ENCODE peak calls at places on chromosomes 4 and X, in five cellular contexts. N is activated T-cell treated with anti-CD3 and anti-CD28 coated beads for 1 hour; T is foreskin keratinocyte; P is stimulated activated CD8-positive, alpha-beta memory T cell treated with anti-CD3 and anti-CD28 coated beads, Interleukin-4, amount 100 ng/mL, for 24 hours; X is kidney tubule cell. D is an unnamed sample.

GRCh38 chr4:188198980-188199792 is 59.9 kb downstream of the TRIML1 start:
- DNase-seq in N (no peak), P (no peak), T (no peak), X (no peak), D (no peak)

GRCh38 chrX:123743312-123743711 is 10.5 kb upstream of the THOC2 start:
- DNase-seq in N (no peak), X (no peak), P (no peak), T (no peak), D (no peak)

GRCh38 chr4:142815834-142816233 is 30.3 kb downstream of the INPP4B start:
- DNase-seq in X (peak; percentile 78), T (peak; percentile 26), N (no peak), P (no peak), D (no peak)

GRCh38 chrX:155962906-155963305 is 34.6 kb upstream of the IL9R start:
- DNase-seq in P (no peak), T (no peak), N (no peak), X (peak; percentile 30), D (no peak)

GRCh38 chr4:180084561-180084960 is 2158.6 kb upstream of the TENM3 start:
- DNase-seq in X (no peak), P (no peak), T (no peak), N (no peak), D (no peak)

GRCh38 chr4:122679946-122680345 is 52.6 kb upstream of the BBS12 start:
- DNase-seq in P (no peak), T (no peak), N (no peak), X (no peak), D (no peak)

GRCh38 chrX:47180346-47180745 is 13.3 kb upstream of the UBA1 start:
- DNase-seq in T (no peak), N (no peak), X (no peak), P (no peak), D (no peak)

GRCh38 chr4:126794363-126794762 is 838.4 kb upstream of the INTU start:
- DNase-seq in X (peak; percentile 20), N (no peak), P (no peak), T (peak; percentile 84), D (no peak)

GRCh38 chrX:71111141-71111843 is at the start of gene IL2RG:
- DNase-seq in P (peak; percentile 59), N (peak; percentile 56), T (no peak), X (no peak), D (no peak)

GRCh38 chrX:109952050-109952449 is 50.9 kb upstream of the TMEM164 start:
- DNase-seq in X (peak; percentile 65), T (no peak), N (no peak), P (no peak), D (peak; percentile 66)

GRCh38 chr4:70895405-70895804 is 6.8 kb upstream of the MOB1B start:
- DNase-seq in N (no peak), P (no peak), X (peak; percentile 44), T (no peak), D (no peak)

GRCh38 chrX:50973199-50973598 is 62.7 kb downstream of the BMP15 start:
- DNase-seq in N (no peak), P (no peak), X (no peak), T (no peak), D (no peak)

GRCh38 chrX:40671126-40671525 is 23.8 kb upstream of the CXorf38 start:
- DNase-seq in T (no peak), X (no peak), P (no peak), N (no peak), D (no peak)

GRCh38 chr4:24158031-24158430 is 268.2 kb upstream of the PPARGC1A start:
- DNase-seq in T (no peak), N (no peak), P (no peak), X (no peak), D (no peak)

GRCh38 chrX:102835504-102836146 is 101.4 kb upstream of the RAB40AL start:
- DNase-seq in T (no peak), P (no peak), N (no peak), X (peak; percentile 31), D (peak; percentile 16)

GRCh38 chrX:119194631-119195030 is 41.5 kb upstream of the PGRMC1 start:
- DNase-seq in P (no peak), X (no peak), T (no peak), N (no peak), D (peak; percentile 18)

GRCh38 chrX:63503541-63503940 is 152.4 kb upstream of the SPIN4 start:
- DNase-seq in X (peak; percentile 31), T (no peak), N (no peak), P (no peak), D (no peak)

GRCh38 chr4:60195256-60195655 is 1004.9 kb upstream of the ADGRL3 start:
- DNase-seq in N (no peak), P (no peak), X (no peak), T (no peak), D (no peak)

GRCh38 chr4:88737304-88738015 is 39.8 kb upstream of the NAP1L5 start:
- DNase-seq in P (no peak), T (no peak), N (peak; percentile 5), X (peak; percentile 91), D (peak; percentile 65)

GRCh38 chrX:148441387-148441786 is 59.0 kb upstream of the AFF2 start:
- DNase-seq in X (no peak), N (no peak), P (no peak), T (no peak), D (no peak)

GRCh38 chrX:113833656-113834055 is 750.2 kb upstream of the HTR2C start:
- DNase-seq in X (no peak), T (no peak), N (no peak), P (no peak), D (no peak)

GRCh38 chrX:112631892-112632291 is 47.8 kb downstream of the LHFPL1 start:
- DNase-seq in T (no peak), N (no peak), P (no peak), X (no peak), D (no peak)

GRCh38 chr4:32000846-32001488 is 1280.8 kb downstream of the PCDH7 start:
- DNase-seq in X (no peak), P (no peak), T (no peak), N (no peak), D (no peak)

GRCh38 chr4:173242466-173243250 is 74.0 kb downstream of the GALNT7 start:
- DNase-seq in X (peak; percentile 74), N (no peak), T (no peak), P (no peak), D (no peak)

GRCh38 chrX:115582871-115583729 is 22.1 kb downstream of the PLS3 start:
- DNase-seq in N (no peak), P (no peak), X (peak; percentile 25), T (no peak), D (no peak)

GRCh38 chr4:169027663-169028062 is 17.6 kb upstream of the CBR4 start:
- DNase-seq in X (no peak), P (no peak), T (no peak), N (no peak), D (no peak)

GRCh38 chr4:33722800-33723511 is 2521.4 kb downstream of the ARAP2 start:
- DNase-seq in X (no peak), N (no peak), P (no peak), T (no peak), D (peak; percentile 23)

GRCh38 chrX:18895157-18895952 is 88.6 kb downstream of the PHKA2 start:
- DNase-seq in P (no peak), N (no peak), X (no peak), T (peak; percentile 69), D (no peak)

GRCh38 chr4:85986266-85986665 is 373.6 kb downstream of the MAPK10 start:
- DNase-seq in T (no peak), N (no peak), P (no peak), X (no peak), D (no peak)

GRCh38 chr4:14916554-14917304 is 85.6 kb upstream of the CPEB2 start:
- DNase-seq in N (no peak), P (no peak), T (no peak), X (peak; percentile 95), D (peak; percentile 34)

GRCh38 chr4:85491527-85491926 is 16.6 kb downstream of the ARHGAP24 start:
- DNase-seq in X (no peak), T (no peak), P (no peak), N (no peak), D (no peak)

GRCh38 chrX:130109429-130110378 is 593 bp downstream of the ELF4 start:
- DNase-seq in N (no peak), T (no peak), P (no peak), X (no peak), D (no peak)

GRCh38 chr4:140710784-140711622 is 45.2 kb downstream of the TBC1D9 start:
- DNase-seq in T (no peak), X (no peak), P (no peak), N (no peak), D (no peak)

GRCh38 chr4:80452768-80453167 is 117.2 kb downstream of the CFAP299 start:
- DNase-seq in P (no peak), N (no peak), T (no peak), X (no peak), D (no peak)